ENCODE peak calls at places on chromosomes 7 and 10, in ten cellular contexts. One of them, this sample, is unnamed. For H3K4me1 and H3K36me3, the result is how much of the 10 kb centered on the place peaks cover.

GRCh38 chr7:81173766-81174281 is 255.0 kb upstream of the SEMA3C start:
- DNase-seq in pancreas: peak
- DNase-seq in heart left ventricle: no peak
- DNase-seq in GM23338: peak
- DNase-seq in transverse colon: no peak
- DNase-seq in tibial artery: no peak
- DNase-seq in left ventricle myocardium inferior: no peak
- DNase-seq in neuronal stem cell: no peak
- DNase-seq in CD8-positive, alpha-beta T cell: no peak
- DNase-seq in CD8-positive, alpha-beta memory T cell: no peak
- DNase-seq in this sample: no peak

GRCh38 chr7:131124867-131125266 is 202.8 kb upstream of the MKLN1 start:
- DNase-seq in CD8-positive, alpha-beta memory T cell: no peak
- DNase-seq in pancreas: no peak
- DNase-seq in GM23338: no peak
- DNase-seq in transverse colon: no peak
- DNase-seq in left ventricle myocardium inferior: no peak
- DNase-seq in neuronal stem cell: no peak
- DNase-seq in heart left ventricle: no peak
- DNase-seq in tibial artery: no peak
- DNase-seq in CD8-positive, alpha-beta T cell: no peak
- DNase-seq in this sample: no peak

GRCh38 chr7:135486258-135486657 is 23.6 kb downstream of the CNOT4 start:
- DNase-seq in GM23338: no peak
- DNase-seq in left ventricle myocardium inferior: no peak
- DNase-seq in CD8-positive, alpha-beta T cell: no peak
- DNase-seq in tibial artery: no peak
- DNase-seq in pancreas: no peak
- DNase-seq in CD8-positive, alpha-beta memory T cell: no peak
- DNase-seq in neuronal stem cell: no peak
- DNase-seq in heart left ventricle: no peak
- DNase-seq in transverse colon: no peak
- DNase-seq in this sample: no peak

GRCh38 chr10:18044976-18045720 is 93.4 kb downstream of the SLC39A12 start:
- DNase-seq in left ventricle myocardium inferior: no peak
- DNase-seq in GM23338: peak
- DNase-seq in neuronal stem cell: no peak
- DNase-seq in pancreas: no peak
- DNase-seq in tibial artery: no peak
- DNase-seq in transverse colon: no peak
- DNase-seq in CD8-positive, alpha-beta memory T cell: no peak
- DNase-seq in CD8-positive, alpha-beta T cell: no peak
- DNase-seq in heart left ventricle: no peak
- DNase-seq in this sample: no peak

GRCh38 chr7:122200888-122201287 is 56.8 kb upstream of the AASS start:
- DNase-seq in left ventricle myocardium inferior: no peak
- DNase-seq in pancreas: peak
- DNase-seq in tibial artery: no peak
- DNase-seq in heart left ventricle: no peak
- DNase-seq in GM23338: peak
- DNase-seq in CD8-positive, alpha-beta memory T cell: no peak
- DNase-seq in neuronal stem cell: no peak
- DNase-seq in transverse colon: no peak
- DNase-seq in CD8-positive, alpha-beta T cell: no peak
- DNase-seq in this sample: no peak

GRCh38 chr7:113331155-113331898 is 213.0 kb upstream of the SMIM30 start:
- DNase-seq in left ventricle myocardium inferior: peak
- DNase-seq in GM23338: peak
- DNase-seq in tibial artery: no peak
- DNase-seq in CD8-positive, alpha-beta memory T cell: no peak
- DNase-seq in CD8-positive, alpha-beta T cell: no peak
- DNase-seq in transverse colon: no peak
- DNase-seq in neuronal stem cell: peak
- DNase-seq in pancreas: peak
- DNase-seq in heart left ventricle: peak
- DNase-seq in this sample: peak

GRCh38 chr7:127589901-127590300 is 1.7 kb downstream of the ARF5 start:
- DNase-seq in GM23338: no peak
- DNase-seq in CD8-positive, alpha-beta memory T cell: no peak
- DNase-seq in tibial artery: no peak
- DNase-seq in CD8-positive, alpha-beta T cell: no peak
- DNase-seq in transverse colon: no peak
- DNase-seq in pancreas: no peak
- DNase-seq in heart left ventricle: no peak
- DNase-seq in neuronal stem cell: no peak
- DNase-seq in left ventricle myocardium inferior: no peak
- DNase-seq in this sample: no peak

GRCh38 chr7:11648980-11649379 is 183.0 kb downstream of the THSD7A start:
- DNase-seq in pancreas: no peak
- DNase-seq in CD8-positive, alpha-beta memory T cell: no peak
- DNase-seq in CD8-positive, alpha-beta T cell: no peak
- DNase-seq in heart left ventricle: no peak
- DNase-seq in left ventricle myocardium inferior: no peak
- DNase-seq in transverse colon: no peak
- DNase-seq in GM23338: no peak
- DNase-seq in neuronal stem cell: no peak
- DNase-seq in tibial artery: no peak
- DNase-seq in this sample: no peak

GRCh38 chr7:48280100-48280499 is 108.8 kb downstream of the ABCA13 start:
- DNase-seq in pancreas: no peak
- DNase-seq in tibial artery: no peak
- DNase-seq in heart left ventricle: no peak
- DNase-seq in neuronal stem cell: no peak
- DNase-seq in CD8-positive, alpha-beta T cell: no peak
- DNase-seq in CD8-positive, alpha-beta memory T cell: no peak
- DNase-seq in transverse colon: no peak
- DNase-seq in left ventricle myocardium inferior: no peak
- DNase-seq in GM23338: no peak
- DNase-seq in this sample: no peak

GRCh38 chr10:100359030-100359432 is 12.0 kb downstream of the SCD start:
- DNase-seq in GM23338: no peak
- DNase-seq in left ventricle myocardium inferior: no peak
- DNase-seq in tibial artery: no peak
- DNase-seq in CD8-positive, alpha-beta T cell: no peak
- DNase-seq in pancreas: no peak
- DNase-seq in transverse colon: no peak
- DNase-seq in heart left ventricle: no peak
- DNase-seq in neuronal stem cell: no peak
- DNase-seq in CD8-positive, alpha-beta memory T cell: no peak
- DNase-seq in this sample: no peak

GRCh38 chr7:144384555-144385245 is 18.8 kb downstream of the NOBOX start:
- DNase-seq in GM23338: peak
- DNase-seq in pancreas: no peak
- DNase-seq in neuronal stem cell: no peak
- DNase-seq in transverse colon: peak
- DNase-seq in tibial artery: peak
- DNase-seq in CD8-positive, alpha-beta memory T cell: no peak
- DNase-seq in heart left ventricle: no peak
- DNase-seq in left ventricle myocardium inferior: no peak
- DNase-seq in CD8-positive, alpha-beta T cell: no peak
- DNase-seq in this sample: peak

GRCh38 chr7:100423315-100423714 is 5.2 kb downstream of the ZCWPW1 start:
- DNase-seq in neuronal stem cell: no peak
- DNase-seq in transverse colon: no peak
- DNase-seq in tibial artery: no peak
- DNase-seq in left ventricle myocardium inferior: no peak
- DNase-seq in CD8-positive, alpha-beta T cell: no peak
- DNase-seq in CD8-positive, alpha-beta memory T cell: no peak
- DNase-seq in GM23338: no peak
- DNase-seq in heart left ventricle: no peak
- DNase-seq in pancreas: no peak
- DNase-seq in this sample: no peak

GRCh38 chr10:79046991-79047874 is 21.5 kb upstream of the ZMIZ1 start:
- DNase-seq in heart left ventricle: peak
- DNase-seq in left ventricle myocardium inferior: peak
- DNase-seq in GM23338: no peak
- DNase-seq in tibial artery: peak
- DNase-seq in CD8-positive, alpha-beta T cell: no peak
- DNase-seq in transverse colon: no peak
- DNase-seq in CD8-positive, alpha-beta memory T cell: peak
- DNase-seq in pancreas: peak
- DNase-seq in neuronal stem cell: no peak
- DNase-seq in this sample: peak

GRCh38 chr7:2241580-2242540 is at the start of the genes MRM2 and NUDT1:
- DNase-seq in transverse colon: peak
- DNase-seq in heart left ventricle: peak
- DNase-seq in neuronal stem cell: peak
- DNase-seq in GM23338: peak
- DNase-seq in pancreas: peak
- DNase-seq in tibial artery: peak
- DNase-seq in CD8-positive, alpha-beta memory T cell: peak
- DNase-seq in left ventricle myocardium inferior: peak
- DNase-seq in CD8-positive, alpha-beta T cell: no peak
- DNase-seq in this sample: peak

GRCh38 chr7:37067961-37068536 is 343.8 kb upstream of the AOAH start:
- DNase-seq in neuronal stem cell: no peak
- DNase-seq in CD8-positive, alpha-beta memory T cell: no peak
- DNase-seq in GM23338: no peak
- DNase-seq in left ventricle myocardium inferior: no peak
- DNase-seq in heart left ventricle: no peak
- DNase-seq in transverse colon: no peak
- DNase-seq in tibial artery: no peak
- DNase-seq in CD8-positive, alpha-beta T cell: no peak
- DNase-seq in pancreas: peak
- DNase-seq in this sample: no peak

GRCh38 chr10:128539784-128540759 is 413.8 kb upstream of the MKI67 start:
- DNase-seq in left ventricle myocardium inferior: peak
- DNase-seq in CD8-positive, alpha-beta T cell: no peak
- DNase-seq in tibial artery: no peak
- DNase-seq in neuronal stem cell: no peak
- DNase-seq in GM23338: peak
- DNase-seq in CD8-positive, alpha-beta memory T cell: no peak
- DNase-seq in pancreas: no peak
- DNase-seq in heart left ventricle: peak
- DNase-seq in transverse colon: no peak
- DNase-seq in this sample: no peak

GRCh38 chr10:120460776-120461175 is 3.7 kb downstream of the PLPP4 start:
- DNase-seq in GM23338: no peak
- DNase-seq in left ventricle myocardium inferior: no peak
- DNase-seq in pancreas: no peak
- DNase-seq in neuronal stem cell: no peak
- DNase-seq in CD8-positive, alpha-beta memory T cell: no peak
- DNase-seq in CD8-positive, alpha-beta T cell: no peak
- DNase-seq in tibial artery: no peak
- DNase-seq in transverse colon: no peak
- DNase-seq in heart left ventricle: no peak
- DNase-seq in this sample: no peak

GRCh38 chr10:93554760-93555432 is 11.6 kb upstream of the FFAR4 start:
- DNase-seq in GM23338: peak
- DNase-seq in CD8-positive, alpha-beta memory T cell: no peak
- DNase-seq in left ventricle myocardium inferior: peak
- DNase-seq in heart left ventricle: peak
- DNase-seq in transverse colon: peak
- DNase-seq in neuronal stem cell: peak
- DNase-seq in pancreas: peak
- DNase-seq in tibial artery: peak
- DNase-seq in CD8-positive, alpha-beta T cell: no peak
- DNase-seq in this sample: peak

GRCh38 chr10:66045859-66046258 is 880.0 kb upstream of the LRRTM3 start:
- DNase-seq in left ventricle myocardium inferior: no peak
- DNase-seq in neuronal stem cell: no peak
- DNase-seq in transverse colon: no peak
- DNase-seq in pancreas: no peak
- DNase-seq in CD8-positive, alpha-beta T cell: no peak
- DNase-seq in heart left ventricle: no peak
- DNase-seq in GM23338: no peak
- DNase-seq in CD8-positive, alpha-beta memory T cell: no peak
- DNase-seq in tibial artery: no peak
- DNase-seq in this sample: no peak

GRCh38 chr10:44821290-44821689 is 89.8 kb upstream of the TMEM72 start:
- DNase-seq in heart left ventricle: no peak
- DNase-seq in neuronal stem cell: no peak
- DNase-seq in transverse colon: no peak
- DNase-seq in CD8-positive, alpha-beta memory T cell: no peak
- DNase-seq in GM23338: no peak
- DNase-seq in left ventricle myocardium inferior: no peak
- DNase-seq in pancreas: no peak
- DNase-seq in CD8-positive, alpha-beta T cell: no peak
- DNase-seq in tibial artery: no peak
- DNase-seq in this sample: no peak
- H3K4me3 ChIP-seq in heart left ventricle: no peak
- H3K4me3 ChIP-seq in neuronal stem cell: no peak
- H3K4me3 ChIP-seq in transverse colon: no peak
- H3K4me3 ChIP-seq in CD8-positive, alpha-beta memory T cell: no peak
- H3K4me3 ChIP-seq in GM23338: no peak
- H3K4me3 ChIP-seq in left ventricle myocardium inferior: no peak
- H3K4me3 ChIP-seq in pancreas: no peak
- H3K4me3 ChIP-seq in CD8-positive, alpha-beta T cell: no peak
- H3K4me3 ChIP-seq in tibial artery: no peak
- H3K4me3 ChIP-seq in this sample: no peak

DNA sequence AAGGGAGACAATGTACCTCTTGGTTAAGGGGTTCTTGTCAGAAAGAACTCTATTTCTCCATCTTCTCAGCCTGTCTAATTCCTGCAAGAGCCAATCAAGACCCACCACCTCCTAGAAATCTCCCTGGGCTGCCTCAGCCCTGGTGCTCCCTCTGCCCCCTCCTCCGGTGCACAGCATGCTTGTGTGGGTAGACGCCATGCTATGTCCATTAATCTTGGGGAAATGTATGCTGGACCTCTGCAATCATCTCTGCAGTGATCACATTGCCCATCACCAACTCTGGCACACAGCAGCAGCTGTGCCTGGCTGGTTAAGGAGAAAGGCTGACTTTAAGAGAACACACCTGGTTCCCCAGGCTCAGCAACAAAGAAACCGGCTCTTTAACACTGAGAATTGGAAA is 37.3 kb downstream of the SH3PXD2A start:
- DNase-seq in neuronal stem cell: no peak
- DNase-seq in GM23338: no peak
- DNase-seq in CD8-positive, alpha-beta T cell: no peak
- DNase-seq in transverse colon: no peak
- DNase-seq in heart left ventricle: no peak
- DNase-seq in left ventricle myocardium inferior: no peak
- DNase-seq in tibial artery: peak
- DNase-seq in CD8-positive, alpha-beta memory T cell: no peak
- DNase-seq in pancreas: no peak
- DNase-seq in this sample: no peak
- H3K4me1 ChIP-seq in neuronal stem cell: under half
- H3K4me1 ChIP-seq in GM23338: under half
- H3K4me1 ChIP-seq in CD8-positive, alpha-beta T cell: under half
- H3K4me1 ChIP-seq in transverse colon: under half
- H3K4me1 ChIP-seq in heart left ventricle: under half
- H3K4me1 ChIP-seq in left ventricle myocardium inferior: half or more
- H3K4me1 ChIP-seq in tibial artery: under half
- H3K4me1 ChIP-seq in CD8-positive, alpha-beta memory T cell: under half
- H3K4me1 ChIP-seq in pancreas: under half
- H3K4me1 ChIP-seq in this sample: under half

GRCh38 chr10:368579-369255 is 233.5 kb downstream of the ZMYND11 start:
- DNase-seq in tibial artery: no peak
- DNase-seq in pancreas: no peak
- DNase-seq in CD8-positive, alpha-beta memory T cell: no peak
- DNase-seq in GM23338: no peak
- DNase-seq in left ventricle myocardium inferior: no peak
- DNase-seq in CD8-positive, alpha-beta T cell: no peak
- DNase-seq in heart left ventricle: no peak
- DNase-seq in transverse colon: no peak
- DNase-seq in neuronal stem cell: no peak
- DNase-seq in this sample: no peak
- H3K36me3 ChIP-seq in tibial artery: under half
- H3K36me3 ChIP-seq in pancreas: under half
- H3K36me3 ChIP-seq in CD8-positive, alpha-beta memory T cell: under half
- H3K36me3 ChIP-seq in GM23338: under half
- H3K36me3 ChIP-seq in left ventricle myocardium inferior: half or more
- H3K36me3 ChIP-seq in CD8-positive, alpha-beta T cell: under half
- H3K36me3 ChIP-seq in heart left ventricle: under half
- H3K36me3 ChIP-seq in transverse colon: under half
- H3K36me3 ChIP-seq in neuronal stem cell: half or more
- H3K36me3 ChIP-seq in this sample: under half

GRCh38 chr7:132380065-132380464 is 196.2 kb downstream of the PLXNA4 start:
- DNase-seq in transverse colon: no peak
- DNase-seq in neuronal stem cell: no peak
- DNase-seq in GM23338: peak
- DNase-seq in heart left ventricle: peak
- DNase-seq in CD8-positive, alpha-beta memory T cell: no peak
- DNase-seq in pancreas: no peak
- DNase-seq in CD8-positive, alpha-beta T cell: no peak
- DNase-seq in tibial artery: peak
- DNase-seq in left ventricle myocardium inferior: peak
- DNase-seq in this sample: no peak
- H3K4me3 ChIP-seq in transverse colon: no peak
- H3K4me3 ChIP-seq in neuronal stem cell: no peak
- H3K4me3 ChIP-seq in GM23338: no peak
- H3K4me3 ChIP-seq in heart left ventricle: no peak
- H3K4me3 ChIP-seq in CD8-positive, alpha-beta memory T cell: no peak
- H3K4me3 ChIP-seq in pancreas: no peak
- H3K4me3 ChIP-seq in CD8-positive, alpha-beta T cell: no peak
- H3K4me3 ChIP-seq in tibial artery: no peak
- H3K4me3 ChIP-seq in left ventricle myocardium inferior: no peak
- H3K4me3 ChIP-seq in this sample: no peak